ENCODE peak calls at places on chromosomes 2 and 18, in four cellular contexts. P is MM.1S, O is OCI-LY7, Y is neural progenitor cell. I is an unnamed sample.

GRCh38 chr2:173983414-173983871 is 18.3 kb upstream of the SP3 start:
- DNase-seq in O (no peak), Y (peak), P (no peak), I (no peak)

GRCh38 chr2:113117594-113118262 is 9.7 kb upstream of the IL1RN start:
- DNase-seq in Y (no peak), P (no peak), O (no peak), I (peak)

GRCh38 chr2:96727431-96727830 is 12.4 kb downstream of the LMAN2L start:
- DNase-seq in P (no peak), O (no peak), Y (no peak), I (no peak)

GRCh38 chr2:120254178-120254577 is 1.5 kb downstream of the RALB start:
- DNase-seq in P (no peak), O (no peak), Y (peak), I (no peak)

GRCh38 chr18:75408554-75409506 is 18.7 kb downstream of the SMIM21 start:
- DNase-seq in Y (no peak), O (no peak), P (no peak), I (peak)

GRCh38 chr2:229660951-229661350 is 53.4 kb downstream of the DNER start:
- DNase-seq in P (no peak), O (no peak), Y (no peak), I (no peak)

GRCh38 chr2:74708883-74709282 is 54.8 kb downstream of the SEMA4F start:
- DNase-seq in Y (no peak), O (no peak), P (no peak), I (no peak)

GRCh38 chr2:120779781-120780283 is 44.2 kb downstream of the GLI2 start:
- DNase-seq in O (no peak), P (no peak), Y (peak), I (peak)

GRCh38 chr2:65370387-65371093 is 61.9 kb downstream of the SPRED2 start:
- DNase-seq in O (peak), Y (no peak), P (no peak), I (no peak)

GRCh38 chr2:88729061-88729745 is 37.7 kb downstream of the RPIA start:
- DNase-seq in Y (no peak), O (no peak), P (no peak), I (no peak)

GRCh38 chr2:119753041-119753929 is 6.4 kb upstream of the PTPN4 start:
- DNase-seq in P (peak), O (peak), Y (peak), I (peak)

GRCh38 chr2:66041902-66042657 is 392.8 kb upstream of the MEIS1 start:
- DNase-seq in Y (no peak), O (no peak), P (no peak), I (no peak)

GRCh38 chr18:58446661-58447060 is 182.2 kb downstream of the ALPK2 start:
- DNase-seq in O (no peak), P (no peak), Y (no peak), I (no peak)

GRCh38 chr2:133241231-133241575 is 327.1 kb downstream of the NCKAP5 start:
- DNase-seq in Y (no peak), O (no peak), P (no peak), I (no peak)

GRCh38 chr2:66851449-66851872 is 416.5 kb downstream of the MEIS1 start:
- DNase-seq in O (no peak), P (no peak), Y (no peak), I (peak)

GRCh38 chr2:232418056-232418455 is 11.4 kb downstream of the ALPG start:
- DNase-seq in O (no peak), P (no peak), Y (no peak), I (no peak)

GRCh38 chr2:68475110-68475509 is 7.7 kb downstream of the APLF start:
- DNase-seq in O (no peak), P (no peak), Y (no peak), I (peak)

GRCh38 chr2:69021027-69021426 is 8.0 kb downstream of the ANTXR1 start:
- DNase-seq in P (no peak), Y (no peak), O (no peak), I (no peak)

GRCh38 chr2:29295843-29296242 is 180.6 kb downstream of the CLIP4 start:
- DNase-seq in Y (peak), O (no peak), P (no peak), I (no peak)

GRCh38 chr2:8806885-8807701 is 30.3 kb downstream of the KIDINS220 start:
- DNase-seq in O (no peak), Y (no peak), P (no peak), I (no peak)

GRCh38 chr18:600107-600506 is 3.3 kb downstream of the CLUL1 start:
- DNase-seq in O (no peak), P (no peak), Y (no peak), I (no peak)

GRCh38 chr18:24913507-24914147 is 438.3 kb downstream of the ZNF521 start:
- DNase-seq in O (no peak), Y (no peak), P (no peak), I (no peak)

GRCh38 chr2:216858312-216858711 is 1.6 kb downstream of the TNP1 start:
- DNase-seq in P (no peak), Y (no peak), O (no peak), I (no peak)

GRCh38 chr2:11907178-11907577 is 160.7 kb downstream of the LPIN1 start:
- DNase-seq in P (no peak), Y (no peak), O (peak), I (no peak)

GRCh38 chr2:71492112-71492511 is 38.8 kb downstream of the DYSF start:
- DNase-seq in O (no peak), Y (no peak), P (no peak), I (no peak)

GRCh38 chr2:178119181-178119922 is 7.1 kb downstream of the RBM45 start:
- DNase-seq in Y (no peak), P (no peak), O (no peak), I (no peak)

GRCh38 chr2:120182019-120182560 is 41.1 kb downstream of the TMEM185B start:
- DNase-seq in P (no peak), O (peak), Y (no peak), I (no peak)

GRCh38 chr18:35376393-35376741 is 770 bp downstream of the ZNF396 start:
- DNase-seq in P (no peak), Y (peak), O (no peak), I (peak)

GRCh38 chr2:180443896-180444295 is 436.8 kb upstream of the CWC22 start:
- DNase-seq in P (no peak), Y (no peak), O (no peak), I (no peak)

GRCh38 chr2:173264603-173265366 is 89.9 kb upstream of the CDCA7 start:
- DNase-seq in Y (no peak), O (peak), P (no peak), I (no peak)

GRCh38 chr2:71389379-71390072 is 57.9 kb downstream of the ZNF638 start:
- DNase-seq in P (no peak), Y (no peak), O (no peak), I (no peak)

GRCh38 chr18:77702686-77703085 is 453.0 kb downstream of the GALR1 start:
- DNase-seq in P (peak), Y (peak), O (peak), I (peak)

GRCh38 chr2:105437708-105438103 is 38.9 kb upstream of the FHL2 start:
- DNase-seq in O (no peak), Y (no peak), P (no peak), I (no peak)

GRCh38 chr2:105442056-105442455 is 43.2 kb upstream of the FHL2 start:
- DNase-seq in O (no peak), Y (no peak), P (no peak), I (no peak)

GRCh38 chr2:105439130-105439529 is 40.3 kb upstream of the FHL2 start:
- DNase-seq in P (no peak), Y (no peak), O (no peak), I (no peak)

GRCh38 chr2:105442721-105443120 is 43.9 kb upstream of the FHL2 start:
- DNase-seq in O (no peak), Y (no peak), P (no peak), I (no peak)

DNA sequence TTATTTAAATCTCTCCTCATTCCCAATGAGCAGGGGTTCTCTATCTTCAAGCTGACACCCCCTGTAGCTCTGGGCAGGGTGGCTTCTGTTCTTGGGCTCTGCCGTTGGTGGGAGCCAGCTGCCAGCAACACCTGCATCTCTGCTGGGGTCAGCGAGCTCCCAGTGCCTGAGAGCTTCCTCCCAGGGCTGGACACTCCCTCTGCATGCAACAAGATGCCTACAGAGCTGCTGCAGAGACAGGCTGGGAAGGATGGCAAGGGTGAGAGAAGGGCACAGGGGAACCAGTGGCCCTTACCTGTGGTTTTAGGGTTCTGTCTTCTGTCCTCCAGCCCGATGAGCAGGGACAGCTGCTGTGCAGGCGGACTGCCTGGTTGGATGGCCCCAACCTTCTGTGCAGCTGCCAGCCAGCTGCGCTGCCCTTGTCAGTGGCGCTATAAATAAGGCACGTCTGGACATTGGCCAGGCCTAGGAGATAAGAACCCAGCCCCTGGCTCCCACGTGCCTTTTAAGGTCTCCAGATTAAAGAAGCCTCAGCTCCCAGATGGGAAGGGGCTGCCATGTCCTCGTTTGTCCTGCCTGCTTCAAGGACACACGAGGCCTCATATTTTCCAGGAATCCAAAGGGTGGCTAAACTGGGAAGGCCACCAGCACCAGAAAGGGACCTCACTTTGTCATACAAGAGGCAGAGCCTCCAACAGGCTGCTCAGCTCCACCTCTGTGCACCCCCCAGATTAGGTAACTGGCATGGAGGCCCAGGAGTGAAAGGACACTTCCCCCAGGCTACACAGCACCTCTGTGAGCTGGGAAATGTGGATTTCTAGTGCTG is 39.5 kb upstream of the FHL2 start:
- DNase-seq in O (no peak), P (no peak), Y (peak), I (peak)
- H3K4me3 ChIP-seq in O (no peak), P (no peak), Y (no peak), I (no peak)

DNA sequence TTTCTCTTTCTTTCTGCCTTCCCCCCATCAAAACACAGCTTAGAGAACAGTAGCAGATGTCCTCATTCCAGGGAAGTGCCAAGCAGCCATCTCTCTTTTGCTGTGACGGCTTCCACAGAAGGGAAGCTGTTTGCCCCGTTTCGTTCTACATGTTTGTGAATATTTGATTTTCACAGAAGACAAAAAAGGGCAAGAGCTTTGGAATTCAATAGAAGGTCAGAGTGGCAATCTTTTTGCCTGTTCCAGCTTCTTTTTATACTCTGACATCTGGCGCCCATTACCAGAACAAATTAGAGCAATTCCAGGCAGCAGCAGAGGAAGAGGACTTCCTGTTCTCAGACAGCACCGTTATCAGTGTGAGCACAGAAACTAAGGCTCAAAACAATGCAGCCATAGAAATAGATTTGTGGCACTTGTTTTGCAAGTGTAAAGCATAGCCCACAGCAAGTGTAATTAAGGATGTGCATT is 79.0 kb upstream of the CDH19 start:
- DNase-seq in Y (peak), P (no peak), O (no peak), I (no peak)
- TF ChIP-seq EZH2phosphoT487 in Y (no peak), P (no peak), O (no peak), I (no peak)

DNA sequence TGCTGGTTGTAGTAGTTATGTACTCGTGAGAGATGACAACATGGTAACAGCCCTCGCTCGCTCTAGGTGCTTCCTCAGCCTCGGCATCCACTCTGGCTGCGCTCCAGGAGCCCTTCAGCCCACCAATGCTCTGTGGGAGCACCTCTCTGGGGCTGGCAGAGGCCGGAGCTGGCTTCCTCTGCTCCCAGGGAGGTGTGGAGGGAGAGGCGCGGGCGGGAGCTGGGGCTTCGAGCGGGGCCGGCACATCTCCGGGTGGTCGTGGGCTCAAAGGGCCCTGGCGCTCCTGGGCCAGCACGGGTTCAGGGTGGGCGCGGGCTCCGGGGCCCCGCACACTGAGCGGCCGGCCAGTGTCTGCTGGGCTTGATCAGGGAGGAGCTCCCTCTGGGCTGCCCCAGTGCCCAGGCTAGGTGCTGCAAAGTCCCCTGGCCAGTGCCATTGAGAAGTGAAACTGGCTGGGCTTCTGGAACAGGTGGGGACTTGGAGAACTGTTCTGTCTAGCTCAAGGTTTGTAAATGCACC is 1012.1 kb downstream of the CNTNAP5 start:
- DNase-seq in Y (no peak), O (no peak), P (no peak), I (no peak)
- H3K4me3 ChIP-seq in Y (no peak), O (no peak), P (no peak), I (no peak)

DNA sequence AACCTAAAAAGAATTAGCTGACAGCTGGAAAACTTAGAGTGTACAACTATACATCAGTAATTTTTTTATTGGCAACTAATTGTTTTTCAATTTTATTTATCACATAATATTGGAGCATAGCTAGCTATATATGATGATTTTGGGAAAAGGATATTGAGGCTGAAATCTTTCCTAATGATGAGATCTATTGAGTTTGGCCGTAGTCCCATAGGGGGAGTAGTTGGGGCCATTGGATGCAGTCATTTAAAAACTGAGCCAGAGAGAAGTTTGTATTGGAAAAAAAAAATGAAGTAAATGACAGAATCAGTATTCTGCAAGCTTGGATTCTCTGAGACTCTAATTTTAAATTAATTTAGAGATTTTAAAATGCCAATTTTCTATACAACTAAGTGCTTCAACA is 179.8 kb downstream of the LTBP1 start:
- DNase-seq in O (no peak), P (no peak), Y (no peak), I (no peak)
- TF ChIP-seq EZH2phosphoT487 in O (no peak), P (no peak), Y (no peak), I (no peak)

GRCh38 chr18:32441536-32441935 is 29.1 kb downstream of the GAREM1 start:
- DNase-seq in P (no peak), O (no peak), Y (no peak), I (no peak)
- H3K4me3 ChIP-seq in P (no peak), O (no peak), Y (no peak), I (no peak)